ENCODE peak calls at places on chromosomes 4 and X, in ten cellular contexts. C, H, D, Q, B, G, U, A, Z and L are unnamed samples.

GRCh38 chr4:77358315-77358928 is 201.4 kb downstream of the CCNG2 start:
- DNase-seq in C (no peak), H (no peak), D (peak; percentile 60), Q (peak; percentile 63), B (peak; percentile 8), G (no peak), U (peak; percentile 35), A (no peak), Z (no peak), L (no peak)

GRCh38 chrX:47078129-47079043 is at the start of gene RGN:
- DNase-seq in C (peak; percentile 61), H (no peak), D (peak; percentile 2), Q (no peak), B (no peak), G (no peak), U (no peak), A (no peak), Z (no peak), L (no peak)

GRCh38 chr4:48858130-48858529 is 27.2 kb downstream of the OCIAD1 start:
- DNase-seq in C (no peak), H (no peak), D (no peak), Q (no peak), B (no peak), G (no peak), U (no peak), A (no peak), Z (no peak), L (no peak)

GRCh38 chrX:115452256-115452655 is 108.7 kb upstream of the PLS3 start:
- DNase-seq in C (no peak), H (no peak), D (no peak), Q (no peak), B (no peak), G (no peak), U (no peak), A (no peak), Z (no peak), L (no peak)

GRCh38 chrX:120380699-120381098 is 18.8 kb downstream of the ATP1B4 start:
- DNase-seq in C (no peak), H (no peak), D (no peak), Q (peak; percentile 37), B (no peak), G (no peak), U (peak; percentile 14), A (no peak), Z (no peak), L (no peak)

GRCh38 chr4:99653921-99654890 is 3.4 kb downstream of the C4orf54 start:
- DNase-seq in C (no peak), H (no peak), D (no peak), Q (no peak), B (no peak), G (no peak), U (no peak), A (no peak), Z (no peak), L (no peak)

GRCh38 chr4:180134116-180134866 is 2108.9 kb upstream of the TENM3 start:
- DNase-seq in C (no peak), H (no peak), D (peak; percentile 4), Q (peak; percentile 30), B (peak; percentile 0), G (no peak), U (no peak), A (no peak), Z (no peak), L (peak; percentile 53)

GRCh38 chrX:119189586-119189985 is 46.5 kb upstream of the PGRMC1 start:
- DNase-seq in C (no peak), H (peak; percentile 3), D (no peak), Q (no peak), B (peak; percentile 1), G (no peak), U (no peak), A (no peak), Z (no peak), L (no peak)

GRCh38 chr4:24794916-24795665 is at the start of gene SOD3:
- DNase-seq in C (peak; percentile 96), H (peak; percentile 83), D (peak; percentile 74), Q (no peak), B (no peak), G (no peak), U (peak; percentile 90), A (no peak), Z (peak; percentile 19), L (peak; percentile 87)

GRCh38 chr4:28391877-28392276 is 1531.2 kb downstream of the STIM2 start:
- DNase-seq in C (no peak), H (peak; percentile 23), D (no peak), Q (no peak), B (no peak), G (no peak), U (no peak), A (no peak), Z (no peak), L (no peak)

GRCh38 chr4:102500371-102501175 is 586 bp upstream of the NFKB1 start:
- DNase-seq in C (peak; percentile 80), H (no peak), D (peak; percentile 58), Q (peak; percentile 33), B (peak; percentile 31), G (no peak), U (peak; percentile 33), A (no peak), Z (no peak), L (peak; percentile 58)

GRCh38 chr4:13535708-13536361 is 8.5 kb downstream of the NKX3-2 start:
- DNase-seq in C (no peak), H (no peak), D (no peak), Q (no peak), B (no peak), G (no peak), U (peak; percentile 13), A (no peak), Z (no peak), L (no peak)

GRCh38 chr4:47913858-47914218 is 545 bp downstream of the NFXL1 start:
- DNase-seq in C (peak; percentile 71), H (no peak), D (peak; percentile 27), Q (peak; percentile 12), B (peak; percentile 11), G (peak; percentile 4), U (peak; percentile 16), A (peak; percentile 65), Z (peak; percentile 2), L (peak; percentile 54)

GRCh38 chrX:74383611-74384010 is 37.7 kb upstream of the SLC16A2 start:
- DNase-seq in C (no peak), H (peak; percentile 16), D (peak; percentile 72), Q (peak; percentile 55), B (peak; percentile 0), G (no peak), U (peak; percentile 22), A (no peak), Z (no peak), L (no peak)

GRCh38 chr4:74267998-74268606 is 40.2 kb upstream of the EPGN start:
- DNase-seq in C (no peak), H (no peak), D (no peak), Q (no peak), B (no peak), G (no peak), U (peak; percentile 66), A (no peak), Z (no peak), L (no peak)

GRCh38 chr4:85147481-85148076 is 181.1 kb upstream of the WDFY3 start:
- DNase-seq in C (no peak), H (peak; percentile 28), D (peak; percentile 88), Q (peak; percentile 48), B (peak; percentile 9), G (no peak), U (peak; percentile 62), A (no peak), Z (no peak), L (no peak)

GRCh38 chrX:41145920-41146608 is 60.8 kb downstream of the USP9X start:
- DNase-seq in C (no peak), H (peak; percentile 81), D (no peak), Q (no peak), B (no peak), G (no peak), U (peak; percentile 57), A (no peak), Z (no peak), L (no peak)

GRCh38 chr4:53019485-53020382 is 157.6 kb downstream of the RASL11B start:
- DNase-seq in C (no peak), H (no peak), D (no peak), Q (no peak), B (no peak), G (no peak), U (peak; percentile 13), A (no peak), Z (no peak), L (no peak)

GRCh38 chr4:61152433-61152832 is 47.7 kb upstream of the ADGRL3 start:
- DNase-seq in C (no peak), H (no peak), D (no peak), Q (no peak), B (no peak), G (no peak), U (no peak), A (no peak), Z (no peak), L (no peak)

GRCh38 chr4:1075809-1076524 is 37.4 kb downstream of the RNF212 start:
- DNase-seq in C (peak; percentile 41), H (no peak), D (no peak), Q (no peak), B (no peak), G (no peak), U (no peak), A (no peak), Z (no peak), L (no peak)

GRCh38 chrX:147912093-147912801 is 528 bp downstream of the FMR1 start:
- DNase-seq in C (peak; percentile 64), H (no peak), D (peak; percentile 29), Q (peak; percentile 34), B (peak; percentile 17), G (peak; percentile 2), U (peak; percentile 37), A (peak; percentile 62), Z (peak; percentile 17), L (peak; percentile 49)

GRCh38 chrX:32985544-32985943 is 225.8 kb downstream of the DMD start:
- DNase-seq in C (no peak), H (no peak), D (peak; percentile 8), Q (no peak), B (no peak), G (no peak), U (no peak), A (no peak), Z (no peak), L (no peak)

GRCh38 chrX:154834562-154834961 is at the start of gene SMIM9:
- DNase-seq in C (no peak), H (no peak), D (no peak), Q (no peak), B (no peak), G (no peak), U (no peak), A (no peak), Z (no peak), L (no peak)

GRCh38 chr4:153523941-153524386 is 57.8 kb downstream of the TMEM131L start:
- DNase-seq in C (no peak), H (no peak), D (no peak), Q (no peak), B (no peak), G (no peak), U (no peak), A (no peak), Z (no peak), L (no peak)

GRCh38 chrX:106948641-106949040 is 28.4 kb downstream of the CLDN2 start:
- DNase-seq in C (no peak), H (no peak), D (no peak), Q (no peak), B (no peak), G (no peak), U (no peak), A (no peak), Z (no peak), L (no peak)

GRCh38 chrX:104750146-104750699 is 184.2 kb downstream of the IL1RAPL2 start:
- DNase-seq in C (no peak), H (no peak), D (peak; percentile 2), Q (no peak), B (peak; percentile 1), G (no peak), U (no peak), A (no peak), Z (no peak), L (no peak)

GRCh38 chr4:168390041-168390440 is 71.5 kb upstream of the DDX60 start:
- DNase-seq in C (no peak), H (no peak), D (no peak), Q (no peak), B (no peak), G (no peak), U (no peak), A (no peak), Z (no peak), L (no peak)

GRCh38 chr4:110533940-110534339 is 58.0 kb downstream of the ENPEP start:
- DNase-seq in C (no peak), H (peak; percentile 91), D (no peak), Q (peak; percentile 39), B (no peak), G (no peak), U (peak; percentile 55), A (no peak), Z (no peak), L (no peak)